ENCODE peak calls at places on chromosomes 2 and 18, in five cellular contexts. D, M, Y, U and E are unnamed samples.

GRCh38 chr18:78144669-78145068 is 834.9 kb upstream of the SALL3 start:
- DNase-seq in D (no peak), M (peak; percentile 19), U (no peak), Y (no peak), E (no peak)

GRCh38 chr2:175937216-175937615 is 64.9 kb downstream of the LNPK start:
- DNase-seq in Y (no peak), M (no peak), U (no peak), D (no peak), E (no peak)

GRCh38 chr18:5619381-5619780 is 75.6 kb upstream of the EPB41L3 start:
- DNase-seq in U (no peak), Y (no peak), M (no peak), D (no peak), E (no peak)

GRCh38 chr2:234978466-234979203 is 26.8 kb downstream of the SH3BP4 start:
- DNase-seq in D (no peak), M (no peak), U (peak; percentile 56), Y (no peak), E (no peak)

GRCh38 chr2:120620025-120620793 is 115.5 kb upstream of the GLI2 start:
- DNase-seq in U (peak; percentile 47), Y (no peak), M (no peak), D (no peak), E (no peak)

GRCh38 chr2:100178864-100179263 is 36.5 kb upstream of the AFF3 start:
- DNase-seq in U (no peak), D (no peak), M (no peak), Y (no peak), E (no peak)

GRCh38 chr2:25354116-25354515 is 12.4 kb upstream of the DNMT3A start:
- DNase-seq in Y (no peak), D (no peak), U (no peak), M (no peak), E (no peak)

GRCh38 chr2:15748736-15749323 is 157.2 kb downstream of the DDX1 start:
- DNase-seq in U (no peak), Y (peak; percentile 78), M (no peak), D (peak; percentile 17), E (no peak)

GRCh38 chr2:215382480-215382879 is 53.4 kb downstream of the FN1 start:
- DNase-seq in Y (no peak), U (no peak), D (no peak), M (no peak), E (no peak)

GRCh38 chr2:64213607-64214275 is 69.5 kb upstream of the PELI1 start:
- DNase-seq in M (no peak), D (no peak), U (no peak), Y (no peak), E (peak; percentile 57)

GRCh38 chr18:10353791-10354190 is 100.6 kb upstream of the APCDD1 start:
- DNase-seq in Y (no peak), M (no peak), U (peak; percentile 82), D (no peak), E (no peak)

GRCh38 chr2:11827547-11827946 is 81.1 kb downstream of the LPIN1 start:
- DNase-seq in D (peak; percentile 45), M (no peak), Y (no peak), U (peak; percentile 14), E (no peak)

GRCh38 chr18:39297225-39297624 is 1731.6 kb upstream of the CELF4 start:
- DNase-seq in Y (no peak), M (no peak), U (no peak), D (no peak), E (no peak)